ENCODE peak calls at places on chromosomes 11 and 22, in four cellular contexts. H is GM23338, N is H1, F is cardiac muscle cell. W is an unnamed sample.

GRCh38 chr11:95739108-95739507 is 50.5 kb downstream of the FAM76B start:
- DNase-seq in H (peak; percentile 45), N (no peak), F (no peak), W (no peak)

GRCh38 chr11:115996125-115996807 is 492.1 kb upstream of the CADM1 start:
- DNase-seq in H (no peak), N (no peak), F (no peak), W (no peak)

GRCh38 chr11:125871391-125872137 is 15.9 kb upstream of the HYLS1 start:
- DNase-seq in H (peak; percentile 86), N (peak; percentile 87), F (peak; percentile 48), W (no peak)

GRCh38 chr22:41699264-41700104 is at the start of gene MEI1:
- DNase-seq in H (peak; percentile 91), N (peak; percentile 75), F (no peak), W (peak; percentile 28)

GRCh38 chr11:110434952-110435779 is 5.4 kb downstream of the FDX1 start:
- DNase-seq in H (peak; percentile 69), N (no peak), F (no peak), W (no peak)

GRCh38 chr11:119034813-119035212 is 4.1 kb upstream of the SLC37A4 start:
- DNase-seq in H (no peak), N (no peak), F (no peak), W (no peak)

GRCh38 chr11:68012044-68012842 is 2.1 kb downstream of the ALDH3B1 start:
- DNase-seq in H (no peak), N (no peak), F (no peak), W (no peak)

GRCh38 chr11:132202621-132203020 is 832.2 kb downstream of the NTM start:
- DNase-seq in H (no peak), N (no peak), F (no peak), W (no peak)

GRCh38 chr11:70522613-70523311 is 124.4 kb downstream of the CTTN start:
- DNase-seq in H (no peak), N (peak; percentile 52), F (no peak), W (no peak)

GRCh38 chr22:30062934-30063333 is 17.3 kb upstream of the HORMAD2 start:
- DNase-seq in H (no peak), N (no peak), F (no peak), W (no peak)

GRCh38 chr11:8911040-8911823 is at the start of gene AKIP1:
- DNase-seq in H (peak; percentile 99), N (peak; percentile 96), F (peak; percentile 99), W (peak; percentile 86)

GRCh38 chr11:8908099-8908498 is 2.9 kb upstream of the AKIP1 start:
- DNase-seq in H (no peak), N (no peak), F (no peak), W (no peak)

GRCh38 chr11:8913961-8914660 is 3.1 kb downstream of the AKIP1 start:
- DNase-seq in H (peak; percentile 78), N (peak; percentile 64), F (peak; percentile 59), W (no peak)

GRCh38 chr11:8907116-8907515 is 3.9 kb upstream of the AKIP1 start:
- DNase-seq in H (no peak), N (no peak), F (no peak), W (no peak)

GRCh38 chr11:8910662-8911039 is 338 bp upstream of the AKIP1 start:
- DNase-seq in H (no peak), N (no peak), F (no peak), W (no peak)
- H3K4me3 ChIP-seq in H (peak overlapping the region; percentile 74), N (peak overlapping the region; percentile 58), F (peak overlapping the region; percentile 40), W (peak overlapping the region; percentile 78)

GRCh38 chr22:27431896-27432295 is 369.7 kb downstream of the MN1 start:
- DNase-seq in H (no peak), N (no peak), F (no peak), W (no peak)
- H3K4me1 ChIP-seq in H (peaks cover 11% of the 10 kb centered on the region), N (no peaks in the 10 kb centered on the region), F (peaks cover 27% of the 10 kb centered on the region), W (no peaks in the 10 kb centered on the region)

DNA sequence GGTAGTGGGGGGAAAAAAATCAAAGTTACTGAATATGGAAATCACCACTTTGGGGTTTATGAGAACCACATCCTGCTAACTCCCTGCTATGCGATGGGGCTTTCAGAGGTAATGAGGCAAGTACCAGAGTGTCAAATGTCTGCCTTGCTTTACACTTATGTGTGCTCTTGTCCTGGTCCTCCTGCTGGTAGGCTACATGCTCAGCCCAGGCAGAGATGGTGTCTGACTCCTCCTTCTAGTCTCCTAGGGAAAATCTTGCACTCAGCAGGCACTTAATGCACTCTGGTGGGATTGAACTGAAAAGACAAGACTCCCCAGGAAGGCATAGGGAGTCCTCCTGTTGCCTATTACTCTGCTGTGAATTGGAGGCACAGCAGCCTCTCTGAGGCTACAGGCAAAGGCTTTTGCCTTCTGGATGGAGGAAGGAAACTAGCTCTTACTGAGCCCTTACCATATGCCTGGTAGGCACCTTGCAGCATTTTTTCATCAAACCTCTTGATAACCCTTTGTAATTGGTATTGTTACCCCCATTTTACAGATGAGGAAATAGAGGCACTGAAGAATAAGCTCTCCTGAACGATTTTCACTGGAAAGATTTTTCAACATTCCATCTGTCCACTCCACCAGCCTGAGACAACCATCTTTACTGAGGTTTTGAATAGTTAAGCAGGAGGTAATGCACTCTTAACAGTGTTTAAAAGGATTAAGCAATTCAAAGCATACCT is 132.1 kb upstream of the PAX6 start:
- DNase-seq in H (peak; percentile 20), N (no peak), F (no peak), W (no peak)
- TF ChIP-seq CTCF in H (no peak), N (no peak), F (no peak), W (no peak)

GRCh38 chr22:37308385-37309200 is 26.3 kb downstream of the CYTH4 start:
- DNase-seq in H (no peak), N (no peak), F (no peak), W (no peak)
- H3K4me3 ChIP-seq in H (no peak overlapping the region), N (no peak overlapping the region), F (no peak overlapping the region), W (no peak overlapping the region)

GRCh38 chr11:117857734-117858369 is 18.6 kb downstream of the FXYD6 start:
- DNase-seq in H (no peak), N (no peak), F (no peak), W (no peak)
- H3K4me1 ChIP-seq in H (peaks cover 18% of the 10 kb centered on the region), N (peaks cover 6% of the 10 kb centered on the region), F (peaks cover 20% of the 10 kb centered on the region), W (no peaks in the 10 kb centered on the region)

GRCh38 chr11:573146-573759 is 3.0 kb upstream of the PHRF1 start:
- DNase-seq in H (no peak), N (no peak), F (no peak), W (no peak)
- TF ChIP-seq CTCF in H (no peak), N (no peak), F (no peak), W (no peak)

GRCh38 chr11:45355706-45356041 is 69.5 kb upstream of the SYT13 start:
- DNase-seq in H (no peak), N (no peak), F (no peak), W (no peak)
- H3K4me3 ChIP-seq in H (peak overlapping the region; percentile 71), N (peak overlapping the region; percentile 72), F (peak overlapping the region; percentile 95), W (peak overlapping the region; percentile 92)

GRCh38 chr11:74466916-74467885 is at the start of gene KCNE3:
- DNase-seq in H (peak; percentile 77), N (peak; percentile 58), F (no peak), W (no peak)
- H3K4me1 ChIP-seq in H (peaks cover 13% of the 10 kb centered on the region), N (peaks cover 4% of the 10 kb centered on the region), F (no peaks in the 10 kb centered on the region), W (peaks cover 3% of the 10 kb centered on the region)

DNA sequence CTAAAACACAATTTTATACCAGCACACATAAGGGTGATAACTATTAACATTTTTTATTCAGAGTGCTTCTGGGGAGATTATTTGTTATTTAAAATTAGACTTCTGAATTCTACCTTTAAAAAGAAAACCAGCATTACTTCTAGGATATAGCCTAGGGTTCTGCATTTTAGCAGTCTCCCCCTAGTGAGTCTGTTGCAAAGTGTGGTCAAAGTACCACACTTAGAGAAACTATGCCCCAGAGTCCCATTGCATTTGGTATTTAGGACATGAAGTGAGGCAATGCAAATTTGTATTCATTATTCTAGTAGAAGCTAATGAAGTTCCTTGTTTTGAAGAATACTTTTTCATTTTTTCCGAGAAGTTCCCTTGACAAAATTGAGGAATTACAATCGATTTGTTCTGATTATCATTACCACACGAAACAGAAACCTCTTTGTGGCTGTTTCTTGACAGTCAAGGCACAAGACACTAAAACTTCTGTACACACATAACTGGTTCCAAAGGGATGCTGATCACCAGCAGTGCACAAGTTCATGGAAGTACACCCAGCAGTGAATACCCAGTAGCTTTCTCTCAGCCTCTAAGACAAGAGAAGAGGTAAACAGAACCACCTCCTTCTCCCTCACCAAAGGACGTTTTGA is 27.4 kb upstream of the CCDC34 start:
- DNase-seq in H (peak; percentile 49), N (no peak), F (no peak), W (no peak)
- TF ChIP-seq CTCF in H (peak; percentile 43), N (peak; percentile 17), F (no peak), W (no peak)

GRCh38 chr11:91433284-91434010 is 791.2 kb upstream of the FAT3 start:
- DNase-seq in H (no peak), N (no peak), F (no peak), W (no peak)
- H3K4me3 ChIP-seq in H (no peak overlapping the region), N (no peak overlapping the region), F (no peak overlapping the region), W (no peak overlapping the region)